ENCODE peak calls at places on chromosomes 1 and 21, in eight cellular contexts. C, H, O, V, Y, T, K and R are unnamed samples.
A peak's percentile ranks its signal among the peaks of the same experiment; 100 is the strongest.

GRCh38 chr1:3821004-3821933 is 25.0 kb upstream of the LRRC47 start:
- DNase-seq in Y (no peak), K (no peak), C (no peak), O (no peak), T (no peak), V (peak; percentile 55), H (no peak), R (no peak)

GRCh38 chr1:231951399-231951798 is 324.8 kb downstream of the DISC1 start:
- DNase-seq in Y (peak; percentile 69), H (no peak), O (peak; percentile 69), C (no peak), T (peak; percentile 76), K (no peak), V (peak; percentile 67), R (no peak)

GRCh38 chr1:216958569-216958968 is 235.3 kb upstream of the ESRRG start:
- DNase-seq in T (no peak), H (no peak), C (no peak), K (no peak), O (no peak), V (no peak), Y (no peak), R (no peak)

GRCh38 chr1:152227310-152227928 is 3.4 kb upstream of the HRNR start:
- DNase-seq in K (peak; percentile 4), O (peak; percentile 2), C (no peak), Y (peak; percentile 0), T (no peak), V (no peak), H (no peak), R (peak; percentile 69)

GRCh38 chr1:2339206-2340085 is 51.9 kb downstream of the MORN1 start:
- DNase-seq in V (no peak), O (no peak), Y (no peak), T (no peak), H (peak; percentile 64), C (no peak), K (no peak), R (no peak)

GRCh38 chr1:9193226-9193625 is 41.3 kb upstream of the H6PD start:
- DNase-seq in O (peak; percentile 58), H (no peak), K (no peak), C (no peak), T (no peak), Y (no peak), V (no peak), R (no peak)

GRCh38 chr1:110011527-110012041 is 22.8 kb upstream of the STRIP1 start:
- DNase-seq in K (peak; percentile 69), V (peak; percentile 63), H (no peak), O (peak; percentile 73), C (no peak), Y (no peak), T (peak; percentile 48), R (peak; percentile 61)

GRCh38 chr1:113146242-113147072 is 73.5 kb downstream of the LRIG2 start:
- DNase-seq in K (no peak), V (no peak), C (no peak), T (peak; percentile 79), O (peak; percentile 11), H (no peak), Y (no peak), R (no peak)

GRCh38 chr1:183423541-183423940 is 5.4 kb upstream of the NMNAT2 start:
- DNase-seq in T (no peak), Y (no peak), K (no peak), H (no peak), C (no peak), V (no peak), O (no peak), R (no peak)

GRCh38 chr1:51621161-51621560 is 4.3 kb downstream of the OSBPL9 start:
- DNase-seq in H (no peak), Y (no peak), K (peak; percentile 56), T (no peak), V (no peak), C (no peak), O (no peak), R (no peak)

GRCh38 chr1:51616490-51616889 is 402 bp upstream of the OSBPL9 start:
- DNase-seq in T (no peak), H (no peak), V (no peak), C (no peak), K (no peak), O (no peak), Y (no peak), R (no peak)

GRCh38 chr1:51620470-51620869 is 3.6 kb downstream of the OSBPL9 start:
- DNase-seq in T (no peak), K (no peak), H (no peak), Y (no peak), O (no peak), C (no peak), V (no peak), R (no peak)

GRCh38 chr1:51616903-51617708 is at the start of gene OSBPL9:
- DNase-seq in C (peak; percentile 89), H (peak; percentile 94), T (peak; percentile 90), K (peak; percentile 95), O (peak; percentile 92), V (peak; percentile 95), Y (peak; percentile 83), R (peak; percentile 56)

GRCh38 chr1:51618715-51619114 is 1.8 kb downstream of the OSBPL9 start:
- DNase-seq in Y (no peak), T (no peak), V (no peak), C (no peak), K (no peak), H (no peak), O (no peak), R (no peak)
- H3K4me3 ChIP-seq in Y (no peak overlapping the region), T (no peak overlapping the region), V (peak overlapping the region; percentile 85), C (peak overlapping the region; percentile 90), K (no peak overlapping the region), H (peak overlapping the region; percentile 74), O (no peak overlapping the region), R (no peak overlapping the region)

DNA sequence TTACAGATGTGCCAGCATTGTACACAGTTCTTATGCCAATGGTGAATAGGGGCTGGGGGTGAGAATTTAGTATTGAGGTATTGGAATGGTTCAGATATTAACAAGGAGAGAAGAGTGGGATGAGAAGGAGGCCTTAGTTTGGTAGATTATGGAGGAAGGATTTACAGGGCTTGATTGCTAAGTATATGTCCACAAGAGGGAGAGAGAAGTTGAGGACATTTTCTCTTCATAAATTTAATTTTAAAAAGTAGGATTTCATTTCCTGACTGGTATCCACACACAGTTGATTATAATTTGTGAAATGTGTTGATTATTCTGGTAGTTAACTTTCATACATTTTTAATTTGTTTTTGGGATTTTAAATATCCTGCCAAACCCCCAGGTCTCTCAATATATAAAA is 213.0 kb downstream of the ADGRL2 start:
- DNase-seq in H (no peak), Y (no peak), V (no peak), T (no peak), O (no peak), C (no peak), K (no peak), R (no peak)
- TF ChIP-seq CTCF in H (no peak), Y (no peak), V (no peak), T (no peak), O (no peak), C (peak; percentile 19), K (no peak), R (no peak)

GRCh38 chr1:223703668-223704013 is 8.7 kb upstream of the CAPN2 start:
- DNase-seq in T (no peak), K (no peak), C (no peak), O (no peak), H (no peak), V (no peak), Y (no peak), R (no peak)

GRCh38 chr1:223700942-223701637 is 11.2 kb upstream of the CAPN2 start:
- DNase-seq in V (peak; percentile 76), T (peak; percentile 96), C (no peak), Y (peak; percentile 95), K (no peak), O (peak; percentile 98), H (no peak), R (no peak)

GRCh38 chr1:223702735-223703667 is 9.3 kb upstream of the CAPN2 start:
- DNase-seq in T (no peak), Y (peak; percentile 67), C (no peak), O (peak; percentile 80), V (no peak), K (no peak), H (no peak), R (no peak)

GRCh38 chr1:223695941-223696340 is 16.4 kb upstream of the CAPN2 start:
- DNase-seq in T (no peak), O (no peak), Y (no peak), H (no peak), V (no peak), K (no peak), C (no peak), R (no peak)

GRCh38 chr1:223700388-223700918 is 11.9 kb upstream of the CAPN2 start:
- DNase-seq in T (no peak), K (no peak), Y (no peak), O (peak; percentile 48), H (no peak), V (no peak), C (no peak), R (no peak)
- H3K4me3 ChIP-seq in T (no peak overlapping the region), K (no peak overlapping the region), Y (no peak overlapping the region), O (no peak overlapping the region), H (no peak overlapping the region), V (no peak overlapping the region), C (no peak overlapping the region), R (no peak overlapping the region)

DNA sequence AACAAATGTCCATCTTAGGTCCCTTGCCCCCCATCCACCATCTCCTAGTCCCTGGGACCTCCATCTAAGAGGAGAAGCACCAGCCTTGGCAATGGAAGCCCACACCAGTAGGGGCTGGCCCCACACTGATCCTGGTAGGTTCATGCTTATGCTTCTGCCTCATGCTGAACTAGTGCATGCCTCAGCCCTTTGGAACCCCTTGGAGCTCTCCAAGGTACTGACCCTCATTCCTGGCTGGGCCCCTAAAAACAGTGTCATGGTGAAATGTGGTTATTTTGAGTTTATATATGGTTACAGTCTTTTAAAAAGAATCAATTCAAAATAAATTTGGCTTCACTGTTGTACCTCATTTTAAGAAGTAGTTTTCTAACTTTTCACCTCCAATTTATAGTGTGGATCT is 108.3 kb downstream of the HIVEP3 start:
- DNase-seq in T (peak; percentile 35), O (peak; percentile 63), H (no peak), K (peak; percentile 76), C (no peak), V (peak; percentile 59), Y (peak; percentile 33), R (no peak)
- TF ChIP-seq CTCF in T (no peak), O (no peak), H (no peak), K (no peak), C (no peak), V (no peak), Y (no peak), R (no peak)

DNA sequence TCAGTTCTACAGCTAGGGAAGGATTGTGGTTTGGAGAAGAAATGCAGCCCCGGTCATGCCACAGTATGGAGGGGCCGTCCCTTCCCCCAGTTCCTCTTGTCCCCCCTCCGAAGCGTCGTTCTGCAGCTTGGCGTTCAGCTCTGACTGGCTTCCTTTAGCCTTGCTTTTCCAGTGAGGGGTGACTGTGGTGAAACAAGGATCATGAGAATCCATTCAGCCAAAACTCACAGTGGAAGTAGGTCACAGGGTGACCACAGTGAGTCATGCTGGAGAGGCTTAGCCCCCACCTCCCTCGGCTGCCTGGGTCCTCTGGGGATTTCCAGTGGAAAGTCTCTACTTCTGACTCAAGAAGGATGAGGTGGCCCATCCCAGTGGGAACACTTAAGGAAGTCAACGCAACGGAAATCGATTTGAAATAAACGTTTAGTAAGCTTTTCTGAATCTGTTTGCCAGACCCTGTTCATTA is 37.3 kb upstream of the COL6A2 start:
- DNase-seq in K (no peak), O (peak; percentile 100), V (peak; percentile 40), Y (peak; percentile 100), T (peak; percentile 99), C (peak; percentile 66), H (peak; percentile 82), R (no peak)
- H3K4me3 ChIP-seq in K (no peak overlapping the region), O (no peak overlapping the region), V (no peak overlapping the region), Y (no peak overlapping the region), T (no peak overlapping the region), C (no peak overlapping the region), H (no peak overlapping the region), R (no peak overlapping the region)